ENCODE peak calls at places on chromosome 20, in nine cellular contexts. F is naive thymus-derived CD4-positive, alpha-beta T cell; M is right lobe of liver; Y is PC-3; B is GM23338; P is IMR-90; D is mammary epithelial cell; O is tibial nerve; K is NT2/D1. R is an unnamed sample.

GRCh38 chr20:19254956-19255355 is 42.5 kb downstream of the SLC24A3 start:
- DNase-seq in D (no peak), M (no peak), Y (no peak), O (no peak), F (no peak), B (no peak), K (no peak), P (no peak), R (no peak)

GRCh38 chr20:45822863-45823262 is 4.2 kb downstream of the TNNC2 start:
- DNase-seq in K (no peak), B (peak; percentile 64), O (no peak), P (peak; percentile 47), M (no peak), D (peak; percentile 47), F (no peak), Y (peak; percentile 67), R (no peak)

GRCh38 chr20:1449370-1449769 is 17.3 kb downstream of the NSFL1C start:
- DNase-seq in B (no peak), P (no peak), O (no peak), D (no peak), F (no peak), M (no peak), K (no peak), Y (no peak), R (no peak)

GRCh38 chr20:25447671-25448070 is 40.2 kb downstream of the GINS1 start:
- DNase-seq in Y (no peak), F (no peak), K (no peak), O (no peak), D (no peak), B (no peak), P (no peak), M (no peak), R (no peak)

GRCh38 chr20:15895126-15895525 is 678.1 kb downstream of the KIF16B start:
- DNase-seq in B (no peak), M (no peak), K (no peak), D (peak; percentile 64), P (no peak), O (no peak), Y (no peak), F (no peak), R (no peak)

GRCh38 chr20:53748821-53749402 is 155.3 kb upstream of the ZNF217 start:
- DNase-seq in M (no peak), F (no peak), B (no peak), D (peak; percentile 7), O (no peak), K (no peak), Y (peak; percentile 58), P (peak; percentile 68), R (no peak)

GRCh38 chr20:18904624-18905023 is 91.0 kb downstream of the SCP2D1 start:
- DNase-seq in B (peak; percentile 13), P (no peak), M (no peak), Y (peak; percentile 54), O (no peak), F (no peak), K (no peak), D (no peak), R (no peak)

GRCh38 chr20:35837577-35838195 is 65.9 kb downstream of the PHF20 start:
- DNase-seq in Y (no peak), F (no peak), P (peak; percentile 31), M (no peak), D (no peak), O (no peak), B (no peak), K (no peak), R (no peak)

GRCh38 chr20:40008177-40008576 is 680.9 kb downstream of the MAFB start:
- DNase-seq in O (no peak), K (no peak), Y (no peak), M (peak; percentile 72), B (no peak), P (peak; percentile 2), D (no peak), F (no peak), R (no peak)

GRCh38 chr20:23125159-23125558 is 39.0 kb upstream of the CD93 start:
- DNase-seq in Y (no peak), M (no peak), P (no peak), K (no peak), D (no peak), O (no peak), F (no peak), B (no peak), R (no peak)

GRCh38 chr20:3209023-3209945 is at the start of gene ITPA:
- DNase-seq in Y (peak; percentile 51), M (peak; percentile 60), B (peak; percentile 74), F (peak; percentile 42), O (no peak), D (peak; percentile 45), K (no peak), P (peak; percentile 20), R (peak; percentile 47)

GRCh38 chr20:45055056-45055455 is 45.9 kb downstream of the KCNS1 start:
- DNase-seq in M (no peak), O (no peak), B (no peak), Y (no peak), F (no peak), K (no peak), D (no peak), P (no peak), R (no peak)

GRCh38 chr20:34794006-34794585 is 31.4 kb downstream of the NCOA6 start:
- DNase-seq in B (no peak), O (no peak), K (no peak), Y (no peak), M (no peak), D (no peak), F (no peak), P (no peak), R (no peak)

GRCh38 chr20:38123021-38123587 is 42.0 kb downstream of the TGM2 start:
- DNase-seq in K (no peak), P (peak; percentile 78), D (no peak), M (peak; percentile 37), O (no peak), F (no peak), B (peak; percentile 21), Y (no peak), R (no peak)

GRCh38 chr20:8932192-8933150 is 136.4 kb upstream of the PLCB4 start:
- DNase-seq in M (no peak), F (no peak), D (peak; percentile 2), K (no peak), Y (peak; percentile 66), P (peak; percentile 67), B (no peak), O (no peak), R (no peak)

DNA sequence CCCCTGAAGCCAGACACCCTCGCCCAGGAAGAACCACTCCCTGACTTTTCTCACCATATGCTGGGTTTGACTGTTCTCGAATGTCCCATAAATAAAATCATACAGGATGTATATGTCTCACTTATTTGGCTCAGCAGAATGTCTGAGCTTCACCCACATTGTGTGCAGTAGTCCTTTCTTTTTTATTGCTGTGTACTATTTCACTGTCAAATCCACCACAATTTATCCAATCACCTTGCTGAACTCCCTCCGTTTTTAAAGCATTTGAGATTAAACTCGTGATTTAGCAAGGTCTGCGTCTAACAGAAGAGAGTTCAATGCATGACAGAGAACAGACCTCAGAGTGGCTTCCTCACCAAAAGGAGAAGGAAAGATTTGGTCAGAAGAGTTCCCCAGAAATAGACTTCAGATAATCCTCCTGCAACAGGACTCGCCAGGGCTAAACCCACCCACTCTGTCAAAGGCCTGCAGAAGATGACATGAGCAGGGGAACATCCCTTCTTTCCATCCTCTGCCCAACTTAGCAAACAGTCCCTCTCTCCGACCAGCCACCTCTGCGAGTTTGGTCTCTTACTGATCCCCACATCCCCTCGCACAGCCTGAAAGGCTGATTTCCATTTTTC is 7.6 kb downstream of the NFATC2 start:
- DNase-seq in B (no peak), O (no peak), F (no peak), D (no peak), K (no peak), P (no peak), Y (no peak), M (no peak), R (no peak)
- H3K4me1 ChIP-seq in B (no peaks in the 10 kb centered on the region), O (peaks cover 33% of the 10 kb centered on the region), F (peaks cover 95% of the 10 kb centered on the region), D (peaks cover 36% of the 10 kb centered on the region), K (peaks cover 1% of the 10 kb centered on the region), P (peaks cover 16% of the 10 kb centered on the region), Y (peaks cover 37% of the 10 kb centered on the region), M (peaks cover 3% of the 10 kb centered on the region), R (no peaks in the 10 kb centered on the region)

DNA sequence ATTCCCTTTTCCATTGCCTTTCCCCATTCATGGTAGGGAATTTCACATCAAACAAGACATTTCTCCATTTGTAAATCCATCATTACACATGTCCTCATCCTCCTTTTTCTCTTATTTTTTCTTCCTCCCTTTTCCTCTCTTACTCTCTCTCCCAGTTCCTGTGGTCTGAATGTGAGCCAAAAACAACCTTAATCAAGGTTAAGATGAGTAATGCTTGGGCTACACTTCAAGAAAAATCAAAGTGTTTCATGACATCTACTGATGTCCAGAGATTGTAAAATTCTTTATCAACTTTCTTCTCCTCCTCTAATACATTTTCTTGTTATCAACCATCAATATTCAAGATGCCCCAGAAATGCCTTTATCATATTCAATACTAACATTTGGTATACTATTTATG is 208.0 kb upstream of the PRND start:
- DNase-seq in K (no peak), O (no peak), F (no peak), Y (peak; percentile 96), M (no peak), B (no peak), P (peak; percentile 84), D (peak; percentile 85), R (no peak)
- H3K4me3 ChIP-seq in K (no peak overlapping the region), O (no peak overlapping the region), F (no peak overlapping the region), Y (peak overlapping the region; percentile 40), M (no peak overlapping the region), B (no peak overlapping the region), P (no peak overlapping the region), D (no peak overlapping the region), R (no peak overlapping the region)

GRCh38 chr20:20448891-20449290 is 81.0 kb downstream of the INSM1 start:
- DNase-seq in K (no peak), Y (no peak), P (no peak), O (no peak), F (no peak), B (no peak), M (no peak), D (no peak), R (no peak)
- H3K27me3 ChIP-seq in K (no peaks in the 10 kb centered on the region), Y (no peaks in the 10 kb centered on the region), P (no peaks in the 10 kb centered on the region), O (no peaks in the 10 kb centered on the region), F (no peaks in the 10 kb centered on the region), B (no peaks in the 10 kb centered on the region), M (no peaks in the 10 kb centered on the region), D (no peaks in the 10 kb centered on the region), R (no peaks in the 10 kb centered on the region)

GRCh38 chr20:61817575-61817974 is 248.1 kb downstream of the TAF4 start:
- DNase-seq in K (no peak), O (no peak), D (no peak), M (no peak), F (no peak), P (no peak), Y (no peak), B (no peak), R (no peak)
- H3K4me1 ChIP-seq in K (peaks cover 7% of the 10 kb centered on the region), O (no peaks in the 10 kb centered on the region), D (peaks cover 9% of the 10 kb centered on the region), M (no peaks in the 10 kb centered on the region), F (no peaks in the 10 kb centered on the region), P (no peaks in the 10 kb centered on the region), Y (no peaks in the 10 kb centered on the region), B (no peaks in the 10 kb centered on the region), R (no peaks in the 10 kb centered on the region)

GRCh38 chr20:48015136-48015925 is 230.1 kb upstream of the SULF2 start:
- DNase-seq in K (no peak), B (no peak), O (no peak), Y (no peak), F (no peak), D (no peak), M (no peak), P (peak; percentile 15), R (no peak)
- H3K4me3 ChIP-seq in K (no peak overlapping the region), B (no peak overlapping the region), O (no peak overlapping the region), Y (no peak overlapping the region), F (no peak overlapping the region), D (no peak overlapping the region), M (no peak overlapping the region), P (no peak overlapping the region), R (no peak overlapping the region)